ENCODE peak calls at places on chromosomes 4 and X, in nine cellular contexts. One of them, this sample, is unnamed.

GRCh38 chr4:78410651-78411050 is 140.9 kb upstream of the ANXA3 start:
- DNase-seq in activated T-helper 2 cell treated with anti-CD3 and anti-CD28 coated beads, Interferon-gamma antibody, Interleukin-2, Interleukin-4, amounts not matched to agents 10 μg/mL and 5 μg/mL and 100 μg/mL, durations not matched to agents 14 hours and 24 hours and 36 hours: no peak
- DNase-seq in C1 segment of cervical spinal cord: no peak
- DNase-seq in NCI-H1092: no peak
- DNase-seq in GM10248: no peak
- DNase-seq in epithelial cell of prostate: no peak
- DNase-seq in iPS DF 6.9: no peak
- DNase-seq in NCI-H1105: no peak
- DNase-seq in GM03348: peak
- DNase-seq in this sample: no peak

GRCh38 chr4:48546336-48546735 is 56.3 kb downstream of the ZAR1 start:
- DNase-seq in activated T-helper 2 cell treated with anti-CD3 and anti-CD28 coated beads, Interferon-gamma antibody, Interleukin-2, Interleukin-4, amounts not matched to agents 10 μg/mL and 5 μg/mL and 100 μg/mL, durations not matched to agents 14 hours and 24 hours and 36 hours: no peak
- DNase-seq in C1 segment of cervical spinal cord: no peak
- DNase-seq in NCI-H1092: no peak
- DNase-seq in GM10248: no peak
- DNase-seq in epithelial cell of prostate: no peak
- DNase-seq in iPS DF 6.9: no peak
- DNase-seq in NCI-H1105: peak
- DNase-seq in GM03348: peak
- DNase-seq in this sample: peak

GRCh38 chrX:147912093-147912801 is 528 bp downstream of the FMR1 start:
- DNase-seq in activated T-helper 2 cell treated with anti-CD3 and anti-CD28 coated beads, Interferon-gamma antibody, Interleukin-2, Interleukin-4, amounts not matched to agents 10 μg/mL and 5 μg/mL and 100 μg/mL, durations not matched to agents 14 hours and 24 hours and 36 hours: peak
- DNase-seq in C1 segment of cervical spinal cord: peak
- DNase-seq in NCI-H1092: peak
- DNase-seq in GM10248: peak
- DNase-seq in epithelial cell of prostate: no peak
- DNase-seq in iPS DF 6.9: no peak
- DNase-seq in NCI-H1105: peak
- DNase-seq in GM03348: peak
- DNase-seq in this sample: peak

GRCh38 chr4:169615467-169616106 is 3.2 kb upstream of the NEK1 start:
- DNase-seq in activated T-helper 2 cell treated with anti-CD3 and anti-CD28 coated beads, Interferon-gamma antibody, Interleukin-2, Interleukin-4, amounts not matched to agents 10 μg/mL and 5 μg/mL and 100 μg/mL, durations not matched to agents 14 hours and 24 hours and 36 hours: no peak
- DNase-seq in C1 segment of cervical spinal cord: no peak
- DNase-seq in NCI-H1092: no peak
- DNase-seq in GM10248: no peak
- DNase-seq in epithelial cell of prostate: peak
- DNase-seq in iPS DF 6.9: no peak
- DNase-seq in NCI-H1105: no peak
- DNase-seq in GM03348: no peak
- DNase-seq in this sample: no peak

GRCh38 chr4:1767770-1768366 is 25.2 kb upstream of the FGFR3 start:
- DNase-seq in activated T-helper 2 cell treated with anti-CD3 and anti-CD28 coated beads, Interferon-gamma antibody, Interleukin-2, Interleukin-4, amounts not matched to agents 10 μg/mL and 5 μg/mL and 100 μg/mL, durations not matched to agents 14 hours and 24 hours and 36 hours: peak
- DNase-seq in C1 segment of cervical spinal cord: no peak
- DNase-seq in NCI-H1092: no peak
- DNase-seq in GM10248: peak
- DNase-seq in epithelial cell of prostate: no peak
- DNase-seq in iPS DF 6.9: no peak
- DNase-seq in NCI-H1105: no peak
- DNase-seq in GM03348: peak
- DNase-seq in this sample: peak

GRCh38 chrX:119775517-119776238 is 15.8 kb downstream of the RPL39 start:
- DNase-seq in activated T-helper 2 cell treated with anti-CD3 and anti-CD28 coated beads, Interferon-gamma antibody, Interleukin-2, Interleukin-4, amounts not matched to agents 10 μg/mL and 5 μg/mL and 100 μg/mL, durations not matched to agents 14 hours and 24 hours and 36 hours: no peak
- DNase-seq in C1 segment of cervical spinal cord: no peak
- DNase-seq in NCI-H1092: no peak
- DNase-seq in GM10248: no peak
- DNase-seq in epithelial cell of prostate: no peak
- DNase-seq in iPS DF 6.9: no peak
- DNase-seq in NCI-H1105: no peak
- DNase-seq in GM03348: no peak
- DNase-seq in this sample: no peak

GRCh38 chr4:109985993-109986640 is 73.4 kb downstream of the EGF start:
- DNase-seq in activated T-helper 2 cell treated with anti-CD3 and anti-CD28 coated beads, Interferon-gamma antibody, Interleukin-2, Interleukin-4, amounts not matched to agents 10 μg/mL and 5 μg/mL and 100 μg/mL, durations not matched to agents 14 hours and 24 hours and 36 hours: no peak
- DNase-seq in C1 segment of cervical spinal cord: no peak
- DNase-seq in NCI-H1092: no peak
- DNase-seq in GM10248: no peak
- DNase-seq in epithelial cell of prostate: no peak
- DNase-seq in iPS DF 6.9: no peak
- DNase-seq in NCI-H1105: no peak
- DNase-seq in GM03348: peak
- DNase-seq in this sample: no peak

GRCh38 chr4:14827111-14827510 is 175.2 kb upstream of the CPEB2 start:
- DNase-seq in activated T-helper 2 cell treated with anti-CD3 and anti-CD28 coated beads, Interferon-gamma antibody, Interleukin-2, Interleukin-4, amounts not matched to agents 10 μg/mL and 5 μg/mL and 100 μg/mL, durations not matched to agents 14 hours and 24 hours and 36 hours: no peak
- DNase-seq in C1 segment of cervical spinal cord: no peak
- DNase-seq in NCI-H1092: no peak
- DNase-seq in GM10248: no peak
- DNase-seq in epithelial cell of prostate: no peak
- DNase-seq in iPS DF 6.9: no peak
- DNase-seq in NCI-H1105: no peak
- DNase-seq in GM03348: no peak
- DNase-seq in this sample: no peak

GRCh38 chr4:153223418-153223792 is 19.2 kb downstream of the TRIM2 start:
- DNase-seq in activated T-helper 2 cell treated with anti-CD3 and anti-CD28 coated beads, Interferon-gamma antibody, Interleukin-2, Interleukin-4, amounts not matched to agents 10 μg/mL and 5 μg/mL and 100 μg/mL, durations not matched to agents 14 hours and 24 hours and 36 hours: no peak
- DNase-seq in C1 segment of cervical spinal cord: peak
- DNase-seq in NCI-H1092: no peak
- DNase-seq in GM10248: no peak
- DNase-seq in epithelial cell of prostate: no peak
- DNase-seq in iPS DF 6.9: no peak
- DNase-seq in NCI-H1105: no peak
- DNase-seq in GM03348: peak
- DNase-seq in this sample: no peak

GRCh38 chr4:157700898-157701694 is 471.7 kb downstream of the GASK1B start:
- DNase-seq in activated T-helper 2 cell treated with anti-CD3 and anti-CD28 coated beads, Interferon-gamma antibody, Interleukin-2, Interleukin-4, amounts not matched to agents 10 μg/mL and 5 μg/mL and 100 μg/mL, durations not matched to agents 14 hours and 24 hours and 36 hours: no peak
- DNase-seq in C1 segment of cervical spinal cord: no peak
- DNase-seq in NCI-H1092: no peak
- DNase-seq in GM10248: no peak
- DNase-seq in epithelial cell of prostate: no peak
- DNase-seq in iPS DF 6.9: no peak
- DNase-seq in NCI-H1105: no peak
- DNase-seq in GM03348: no peak
- DNase-seq in this sample: no peak

GRCh38 chrX:108034725-108035124 is 10.1 kb upstream of the VSIG1 start:
- DNase-seq in activated T-helper 2 cell treated with anti-CD3 and anti-CD28 coated beads, Interferon-gamma antibody, Interleukin-2, Interleukin-4, amounts not matched to agents 10 μg/mL and 5 μg/mL and 100 μg/mL, durations not matched to agents 14 hours and 24 hours and 36 hours: no peak
- DNase-seq in C1 segment of cervical spinal cord: no peak
- DNase-seq in NCI-H1092: no peak
- DNase-seq in GM10248: no peak
- DNase-seq in epithelial cell of prostate: no peak
- DNase-seq in iPS DF 6.9: no peak
- DNase-seq in NCI-H1105: no peak
- DNase-seq in GM03348: no peak
- DNase-seq in this sample: no peak

GRCh38 chr4:25443851-25444250 is 66.8 kb downstream of the ANAPC4 start:
- DNase-seq in activated T-helper 2 cell treated with anti-CD3 and anti-CD28 coated beads, Interferon-gamma antibody, Interleukin-2, Interleukin-4, amounts not matched to agents 10 μg/mL and 5 μg/mL and 100 μg/mL, durations not matched to agents 14 hours and 24 hours and 36 hours: no peak
- DNase-seq in C1 segment of cervical spinal cord: no peak
- DNase-seq in NCI-H1092: no peak
- DNase-seq in GM10248: no peak
- DNase-seq in epithelial cell of prostate: no peak
- DNase-seq in iPS DF 6.9: no peak
- DNase-seq in NCI-H1105: no peak
- DNase-seq in GM03348: no peak
- DNase-seq in this sample: no peak

GRCh38 chr4:73308286-73308685 is 49.7 kb upstream of the ANKRD17 start:
- DNase-seq in activated T-helper 2 cell treated with anti-CD3 and anti-CD28 coated beads, Interferon-gamma antibody, Interleukin-2, Interleukin-4, amounts not matched to agents 10 μg/mL and 5 μg/mL and 100 μg/mL, durations not matched to agents 14 hours and 24 hours and 36 hours: no peak
- DNase-seq in C1 segment of cervical spinal cord: peak
- DNase-seq in NCI-H1092: no peak
- DNase-seq in GM10248: peak
- DNase-seq in epithelial cell of prostate: no peak
- DNase-seq in iPS DF 6.9: peak
- DNase-seq in NCI-H1105: peak
- DNase-seq in GM03348: peak
- DNase-seq in this sample: no peak

GRCh38 chr4:52837716-52838558 is 24.2 kb upstream of the RASL11B start:
- DNase-seq in activated T-helper 2 cell treated with anti-CD3 and anti-CD28 coated beads, Interferon-gamma antibody, Interleukin-2, Interleukin-4, amounts not matched to agents 10 μg/mL and 5 μg/mL and 100 μg/mL, durations not matched to agents 14 hours and 24 hours and 36 hours: no peak
- DNase-seq in C1 segment of cervical spinal cord: no peak
- DNase-seq in NCI-H1092: no peak
- DNase-seq in GM10248: no peak
- DNase-seq in epithelial cell of prostate: peak
- DNase-seq in iPS DF 6.9: no peak
- DNase-seq in NCI-H1105: no peak
- DNase-seq in GM03348: peak
- DNase-seq in this sample: no peak

GRCh38 chr4:27463816-27464215 is 603.2 kb downstream of the STIM2 start:
- DNase-seq in activated T-helper 2 cell treated with anti-CD3 and anti-CD28 coated beads, Interferon-gamma antibody, Interleukin-2, Interleukin-4, amounts not matched to agents 10 μg/mL and 5 μg/mL and 100 μg/mL, durations not matched to agents 14 hours and 24 hours and 36 hours: no peak
- DNase-seq in C1 segment of cervical spinal cord: no peak
- DNase-seq in NCI-H1092: no peak
- DNase-seq in GM10248: no peak
- DNase-seq in epithelial cell of prostate: peak
- DNase-seq in iPS DF 6.9: no peak
- DNase-seq in NCI-H1105: no peak
- DNase-seq in GM03348: no peak
- DNase-seq in this sample: no peak

GRCh38 chr4:150501019-150501727 is 80.8 kb upstream of the MAB21L2 start:
- DNase-seq in activated T-helper 2 cell treated with anti-CD3 and anti-CD28 coated beads, Interferon-gamma antibody, Interleukin-2, Interleukin-4, amounts not matched to agents 10 μg/mL and 5 μg/mL and 100 μg/mL, durations not matched to agents 14 hours and 24 hours and 36 hours: no peak
- DNase-seq in C1 segment of cervical spinal cord: no peak
- DNase-seq in NCI-H1092: no peak
- DNase-seq in GM10248: no peak
- DNase-seq in epithelial cell of prostate: peak
- DNase-seq in iPS DF 6.9: no peak
- DNase-seq in NCI-H1105: no peak
- DNase-seq in GM03348: peak
- DNase-seq in this sample: no peak

GRCh38 chr4:165383757-165384156 is 4.9 kb downstream of the CPE start:
- DNase-seq in activated T-helper 2 cell treated with anti-CD3 and anti-CD28 coated beads, Interferon-gamma antibody, Interleukin-2, Interleukin-4, amounts not matched to agents 10 μg/mL and 5 μg/mL and 100 μg/mL, durations not matched to agents 14 hours and 24 hours and 36 hours: no peak
- DNase-seq in C1 segment of cervical spinal cord: no peak
- DNase-seq in NCI-H1092: no peak
- DNase-seq in GM10248: no peak
- DNase-seq in epithelial cell of prostate: peak
- DNase-seq in iPS DF 6.9: no peak
- DNase-seq in NCI-H1105: peak
- DNase-seq in GM03348: no peak
- DNase-seq in this sample: no peak

GRCh38 chrX:14420876-14421275 is 108.5 kb upstream of the GLRA2 start:
- DNase-seq in activated T-helper 2 cell treated with anti-CD3 and anti-CD28 coated beads, Interferon-gamma antibody, Interleukin-2, Interleukin-4, amounts not matched to agents 10 μg/mL and 5 μg/mL and 100 μg/mL, durations not matched to agents 14 hours and 24 hours and 36 hours: no peak
- DNase-seq in C1 segment of cervical spinal cord: no peak
- DNase-seq in NCI-H1092: no peak
- DNase-seq in GM10248: no peak
- DNase-seq in epithelial cell of prostate: no peak
- DNase-seq in iPS DF 6.9: no peak
- DNase-seq in NCI-H1105: no peak
- DNase-seq in GM03348: no peak
- DNase-seq in this sample: no peak

GRCh38 chrX:53435997-53436396 is 1.8 kb upstream of the HSD17B10 start:
- DNase-seq in activated T-helper 2 cell treated with anti-CD3 and anti-CD28 coated beads, Interferon-gamma antibody, Interleukin-2, Interleukin-4, amounts not matched to agents 10 μg/mL and 5 μg/mL and 100 μg/mL, durations not matched to agents 14 hours and 24 hours and 36 hours: peak
- DNase-seq in C1 segment of cervical spinal cord: peak
- DNase-seq in NCI-H1092: peak
- DNase-seq in GM10248: peak
- DNase-seq in epithelial cell of prostate: no peak
- DNase-seq in iPS DF 6.9: peak
- DNase-seq in NCI-H1105: peak
- DNase-seq in GM03348: peak
- DNase-seq in this sample: peak

GRCh38 chr4:110962616-110963015 is 339.7 kb upstream of the PITX2 start:
- DNase-seq in activated T-helper 2 cell treated with anti-CD3 and anti-CD28 coated beads, Interferon-gamma antibody, Interleukin-2, Interleukin-4, amounts not matched to agents 10 μg/mL and 5 μg/mL and 100 μg/mL, durations not matched to agents 14 hours and 24 hours and 36 hours: no peak
- DNase-seq in C1 segment of cervical spinal cord: no peak
- DNase-seq in NCI-H1092: no peak
- DNase-seq in GM10248: no peak
- DNase-seq in epithelial cell of prostate: no peak
- DNase-seq in iPS DF 6.9: no peak
- DNase-seq in NCI-H1105: no peak
- DNase-seq in GM03348: no peak
- DNase-seq in this sample: no peak

GRCh38 chr4:109588176-109588575 is 28.1 kb downstream of the MCUB start:
- DNase-seq in activated T-helper 2 cell treated with anti-CD3 and anti-CD28 coated beads, Interferon-gamma antibody, Interleukin-2, Interleukin-4, amounts not matched to agents 10 μg/mL and 5 μg/mL and 100 μg/mL, durations not matched to agents 14 hours and 24 hours and 36 hours: peak
- DNase-seq in C1 segment of cervical spinal cord: no peak
- DNase-seq in NCI-H1092: no peak
- DNase-seq in GM10248: peak
- DNase-seq in epithelial cell of prostate: no peak
- DNase-seq in iPS DF 6.9: no peak
- DNase-seq in NCI-H1105: no peak
- DNase-seq in GM03348: no peak
- DNase-seq in this sample: no peak

GRCh38 chr4:99649208-99649607 is 8.4 kb downstream of the C4orf54 start:
- DNase-seq in activated T-helper 2 cell treated with anti-CD3 and anti-CD28 coated beads, Interferon-gamma antibody, Interleukin-2, Interleukin-4, amounts not matched to agents 10 μg/mL and 5 μg/mL and 100 μg/mL, durations not matched to agents 14 hours and 24 hours and 36 hours: no peak
- DNase-seq in C1 segment of cervical spinal cord: no peak
- DNase-seq in NCI-H1092: no peak
- DNase-seq in GM10248: no peak
- DNase-seq in epithelial cell of prostate: no peak
- DNase-seq in iPS DF 6.9: no peak
- DNase-seq in NCI-H1105: no peak
- DNase-seq in GM03348: no peak
- DNase-seq in this sample: no peak

GRCh38 chr4:172485007-172485406 is 671.8 kb downstream of the GALNTL6 start:
- DNase-seq in activated T-helper 2 cell treated with anti-CD3 and anti-CD28 coated beads, Interferon-gamma antibody, Interleukin-2, Interleukin-4, amounts not matched to agents 10 μg/mL and 5 μg/mL and 100 μg/mL, durations not matched to agents 14 hours and 24 hours and 36 hours: no peak
- DNase-seq in C1 segment of cervical spinal cord: no peak
- DNase-seq in NCI-H1092: no peak
- DNase-seq in GM10248: no peak
- DNase-seq in epithelial cell of prostate: no peak
- DNase-seq in iPS DF 6.9: no peak
- DNase-seq in NCI-H1105: no peak
- DNase-seq in GM03348: no peak
- DNase-seq in this sample: no peak